ENCODE peak calls at places on chromosomes 2 and 18, in six cellular contexts. B is NB4, U is A549, F is K562, H is GM12878, V is HepG2. I is an unnamed sample.

GRCh38 chr2:39919511-39920317 is 140.7 kb upstream of the THUMPD2 start:
- DNase-seq in B (no peak), U (no peak), F (no peak), H (no peak), V (no peak), I (no peak)

GRCh38 chr2:189982777-189983394 is 79.6 kb downstream of the MSTN start:
- DNase-seq in B (peak), U (peak), F (peak), H (no peak), V (peak), I (peak)

GRCh38 chr2:54065411-54065810 is 50.0 kb upstream of the ACYP2 start:
- DNase-seq in B (no peak), U (no peak), F (no peak), H (no peak), V (no peak), I (no peak)

GRCh38 chr2:171260471-171261424 is 100.1 kb upstream of the TLK1 start:
- DNase-seq in B (peak), U (no peak), F (no peak), H (peak), V (peak), I (no peak)

GRCh38 chr2:198135481-198135934 is 331.1 kb downstream of the PLCL1 start:
- DNase-seq in B (no peak), U (no peak), F (no peak), H (no peak), V (no peak), I (no peak)

GRCh38 chr2:105143467-105144127 is 97.9 kb upstream of the GPR45 start:
- DNase-seq in B (no peak), U (no peak), F (peak), H (no peak), V (no peak), I (no peak)

GRCh38 chr18:49015886-49016647 is 65.3 kb upstream of the SMAD7 start:
- DNase-seq in B (no peak), U (no peak), F (no peak), H (no peak), V (no peak), I (no peak)

GRCh38 chr2:206435738-206436137 is 7.6 kb upstream of the ADAM23 start:
- DNase-seq in B (no peak), U (no peak), F (no peak), H (no peak), V (peak), I (peak)

GRCh38 chr2:109472331-109473005 is 141.3 kb downstream of the SEPTIN10 start:
- DNase-seq in B (no peak), U (no peak), F (no peak), H (no peak), V (no peak), I (peak)

GRCh38 chr18:58263055-58263732 is 219.2 kb downstream of the NEDD4L start:
- DNase-seq in B (no peak), U (no peak), F (no peak), H (no peak), V (no peak), I (peak)

GRCh38 chr2:1731963-1732768 is 12.1 kb downstream of the PXDN start:
- DNase-seq in B (no peak), U (no peak), F (no peak), H (no peak), V (no peak), I (no peak)

GRCh38 chr2:204933735-204934361 is 388.6 kb downstream of the PARD3B start:
- DNase-seq in B (no peak), U (no peak), F (no peak), H (no peak), V (no peak), I (no peak)

GRCh38 chr2:191006997-191007604 is 6.9 kb downstream of the STAT1 start:
- DNase-seq in B (no peak), U (no peak), F (no peak), H (no peak), V (no peak), I (no peak)

GRCh38 chr2:191010887-191011885 is 2.8 kb downstream of the STAT1 start:
- DNase-seq in B (no peak), U (no peak), F (no peak), H (no peak), V (no peak), I (no peak)

GRCh38 chr2:191008286-191008685 is 5.7 kb downstream of the STAT1 start:
- DNase-seq in B (no peak), U (no peak), F (no peak), H (no peak), V (no peak), I (no peak)

GRCh38 chr2:191012346-191012745 is 1.6 kb downstream of the STAT1 start:
- DNase-seq in B (no peak), U (no peak), F (no peak), H (no peak), V (no peak), I (no peak)

GRCh38 chr2:191009541-191010374 is 4.2 kb downstream of the STAT1 start:
- DNase-seq in B (no peak), U (no peak), F (no peak), H (no peak), V (no peak), I (no peak)
- TF ChIP-seq MAX in B (no peak), U (no peak), F (no peak), H (no peak), V (no peak), I (no peak)

DNA sequence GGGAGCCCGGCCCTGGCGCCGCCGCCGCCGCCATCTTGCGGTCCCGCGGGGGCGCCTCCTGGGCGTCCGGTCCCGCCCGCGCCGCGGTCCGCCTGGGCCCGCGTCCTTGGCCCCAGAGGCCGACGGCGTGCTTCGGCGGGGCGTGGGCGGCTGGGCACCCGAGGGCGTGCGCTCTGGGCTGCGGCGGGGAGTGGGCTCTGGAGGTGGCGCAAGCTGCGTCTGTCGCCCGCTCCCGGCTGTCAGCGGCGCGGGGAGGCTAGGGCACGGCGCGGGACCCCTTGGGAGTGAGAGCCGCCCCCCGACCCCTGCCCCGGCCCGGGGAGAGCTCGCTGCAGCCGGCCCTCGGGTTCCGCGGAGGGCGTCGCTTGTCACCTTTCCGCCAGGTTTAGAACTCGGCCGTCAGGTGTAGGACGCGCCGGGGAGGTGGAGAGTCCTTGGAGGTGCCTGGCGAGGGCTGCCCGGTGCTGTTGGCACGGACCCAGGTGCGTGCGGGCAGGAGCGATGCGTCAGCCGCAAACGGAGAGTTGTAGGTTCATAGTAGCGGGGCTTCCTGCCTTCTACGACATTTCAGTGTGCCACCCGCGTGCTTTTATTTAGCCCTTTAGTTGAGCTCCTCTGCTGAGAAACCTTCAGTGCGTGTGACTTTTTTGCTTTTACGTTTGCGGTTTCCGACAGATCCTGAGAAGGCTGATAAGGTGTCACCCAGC is 921 bp downstream of the VAPA start:
- DNase-seq in B (peak), U (peak), F (no peak), H (no peak), V (peak), I (peak)
- TF ChIP-seq POLR2A in B (no peak), U (no peak), F (peak), H (no peak), V (no peak), I (peak)

GRCh38 chr2:222424729-222425671 is 657 bp downstream of the SGPP2 start:
- DNase-seq in B (no peak), U (no peak), F (no peak), H (no peak), V (no peak), I (no peak)

GRCh38 chr2:222423632-222424280 is 587 bp upstream of the SGPP2 start:
- DNase-seq in B (no peak), U (no peak), F (no peak), H (peak), V (no peak), I (no peak)

GRCh38 chr2:222424281-222424728 is at the start of gene SGPP2:
- DNase-seq in B (no peak), U (no peak), F (no peak), H (no peak), V (no peak), I (no peak)

GRCh38 chr2:222421626-222422025 is 2.7 kb upstream of the SGPP2 start:
- DNase-seq in B (no peak), U (no peak), F (no peak), H (no peak), V (no peak), I (no peak)

GRCh38 chr2:222423186-222423585 is 1.2 kb upstream of the SGPP2 start:
- DNase-seq in B (no peak), U (no peak), F (no peak), H (no peak), V (no peak), I (no peak)
- TF ChIP-seq MYC in B (no peak), U (no peak), F (no peak), H (no peak), V (no peak), I (no peak)

GRCh38 chr2:45890094-45890646 is 238.7 kb downstream of the PRKCE start:
- DNase-seq in B (peak), U (no peak), F (no peak), H (no peak), V (no peak), I (no peak)

GRCh38 chr2:45888641-45889040 is 237.2 kb downstream of the PRKCE start:
- DNase-seq in B (no peak), U (no peak), F (no peak), H (no peak), V (no peak), I (no peak)

GRCh38 chr2:45889620-45890019 is 238.1 kb downstream of the PRKCE start:
- DNase-seq in B (peak), U (no peak), F (no peak), H (no peak), V (no peak), I (no peak)

GRCh38 chr2:45888167-45888566 is 236.7 kb downstream of the PRKCE start:
- DNase-seq in B (peak), U (no peak), F (no peak), H (no peak), V (no peak), I (no peak)

GRCh38 chr2:45889053-45889452 is 237.6 kb downstream of the PRKCE start:
- DNase-seq in B (peak), U (no peak), F (peak), H (peak), V (no peak), I (no peak)
- TF ChIP-seq MAX in B (no peak), U (no peak), F (no peak), H (peak), V (peak), I (no peak)

GRCh38 chr2:210477496-210477895 is 937 bp upstream of the LANCL1 start:
- DNase-seq in B (peak), U (peak), F (peak), H (no peak), V (peak), I (no peak)

GRCh38 chr2:210478661-210479060 is 2.1 kb upstream of the LANCL1 start:
- DNase-seq in B (no peak), U (no peak), F (no peak), H (no peak), V (no peak), I (no peak)

GRCh38 chr2:210475726-210476125 is 833 bp downstream of the LANCL1 start:
- DNase-seq in B (peak), U (no peak), F (no peak), H (no peak), V (no peak), I (peak)

GRCh38 chr2:210474776-210475175 is 1.8 kb downstream of the LANCL1 start:
- DNase-seq in B (peak), U (no peak), F (no peak), H (no peak), V (no peak), I (no peak)

GRCh38 chr2:210476194-210477128 is at the start of gene LANCL1:
- DNase-seq in B (peak), U (peak), F (peak), H (peak), V (peak), I (peak)
- TF ChIP-seq POLR2A in B (peak), U (peak), F (peak), H (peak), V (peak), I (peak)

GRCh38 chr2:172555272-172555521 is 693 bp upstream of the PDK1 start:
- DNase-seq in B (no peak), U (no peak), F (no peak), H (no peak), V (no peak), I (no peak)
- TF ChIP-seq MYC in B (peak), U (no peak), F (no peak), H (no peak), V (no peak), I (no peak)

DNA sequence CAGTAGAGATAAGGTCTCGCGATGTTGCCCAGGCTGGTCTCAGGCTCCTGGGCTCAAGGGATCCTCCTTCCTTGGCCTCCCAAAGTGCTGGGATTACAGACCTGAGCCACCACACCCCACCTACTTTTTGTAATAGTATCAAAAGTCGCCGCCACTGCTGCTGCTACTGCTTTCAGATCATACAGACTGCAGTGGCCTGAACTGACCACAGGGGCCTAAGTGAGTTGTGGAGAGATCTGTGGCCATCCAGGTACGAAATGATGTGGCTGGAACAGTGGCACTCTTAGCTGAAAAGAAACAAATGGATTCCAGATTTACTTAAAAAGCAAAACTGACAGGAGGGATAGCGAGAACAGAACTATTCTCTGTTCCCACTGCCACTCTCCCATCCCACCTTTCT is 32.9 kb upstream of the POMC start:
- DNase-seq in B (no peak), U (peak), F (peak), H (no peak), V (no peak), I (no peak)
- TF ChIP-seq MAX in B (no peak), U (no peak), F (no peak), H (no peak), V (no peak), I (no peak)

GRCh38 chr2:20186078-20186854 is 38.7 kb downstream of the SDC1 start:
- DNase-seq in B (peak), U (peak), F (peak), H (no peak), V (peak), I (no peak)
- TF ChIP-seq POLR2A in B (peak), U (no peak), F (no peak), H (peak), V (no peak), I (no peak)

GRCh38 chr2:147572622-147573021 is 272.2 kb upstream of the ACVR2A start:
- DNase-seq in B (peak), U (no peak), F (no peak), H (no peak), V (no peak), I (no peak)
- TF ChIP-seq MYC in B (no peak), U (no peak), F (no peak), H (no peak), V (no peak), I (no peak)

DNA sequence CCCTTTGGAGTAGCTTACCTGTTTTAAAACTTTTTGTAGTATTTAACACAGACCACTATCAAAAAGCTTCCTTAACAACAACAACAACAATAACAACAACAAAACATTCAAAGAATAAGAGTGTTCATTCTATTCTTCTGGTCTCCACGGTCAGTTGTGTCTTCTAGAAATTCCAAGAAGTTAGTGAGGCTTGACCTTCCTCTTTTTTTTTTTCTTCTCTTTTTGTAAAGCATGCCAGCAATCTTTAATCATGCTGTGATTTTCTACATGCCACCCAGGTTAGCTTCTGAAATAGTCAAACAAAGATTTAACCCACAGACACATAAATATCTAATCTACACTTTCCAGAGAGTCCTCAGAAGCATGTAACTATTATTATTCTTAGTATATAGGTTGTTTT is 28.4 kb upstream of the KLHL14 start:
- DNase-seq in B (no peak), U (no peak), F (no peak), H (no peak), V (no peak), I (no peak)
- TF ChIP-seq MAX in B (no peak), U (no peak), F (no peak), H (no peak), V (no peak), I (no peak)